ENCODE peak calls at places on chromosomes 16 and 17, in five cellular contexts. One of them, this sample, is unnamed.
A peak's percentile ranks its signal among the peaks of the same experiment; 100 is the strongest.

GRCh38 chr16:53876811-53877210 is 172.9 kb downstream of the FTO start:
- DNase-seq in K562: no peak
- DNase-seq in GM12878: no peak
- DNase-seq in HepG2: no peak
- DNase-seq in A549: no peak
- DNase-seq in this sample: no peak

GRCh38 chr16:26053889-26054288 is 362.1 kb downstream of the HS3ST4 start:
- DNase-seq in K562: no peak
- DNase-seq in GM12878: no peak
- DNase-seq in HepG2: no peak
- DNase-seq in A549: no peak
- DNase-seq in this sample: no peak

GRCh38 chr17:9645858-9646555 is 690 bp downstream of the USP43 start:
- DNase-seq in K562: peak; percentile 21
- DNase-seq in GM12878: no peak
- DNase-seq in HepG2: peak; percentile 30
- DNase-seq in A549: peak; percentile 56
- DNase-seq in this sample: peak; percentile 74

GRCh38 chr17:48915459-48916282 is 7.5 kb downstream of the UBE2Z start:
- DNase-seq in K562: no peak
- DNase-seq in GM12878: peak; percentile 74
- DNase-seq in HepG2: no peak
- DNase-seq in A549: peak; percentile 62
- DNase-seq in this sample: no peak

GRCh38 chr16:72122308-72122707 is 28.7 kb downstream of the DHX38 start:
- DNase-seq in K562: no peak
- DNase-seq in GM12878: no peak
- DNase-seq in HepG2: no peak
- DNase-seq in A549: no peak
- DNase-seq in this sample: no peak

GRCh38 chr16:49485663-49486062 is 112.1 kb downstream of the C16orf78 start:
- DNase-seq in K562: no peak
- DNase-seq in GM12878: no peak
- DNase-seq in HepG2: no peak
- DNase-seq in A549: no peak
- DNase-seq in this sample: no peak

GRCh38 chr17:81347437-81347836 is 47.8 kb upstream of the BAHCC1 start:
- DNase-seq in K562: no peak
- DNase-seq in GM12878: no peak
- DNase-seq in HepG2: no peak
- DNase-seq in A549: no peak
- DNase-seq in this sample: no peak

GRCh38 chr16:54326266-54326662 is 39.7 kb upstream of the IRX3 start:
- DNase-seq in K562: no peak
- DNase-seq in GM12878: no peak
- DNase-seq in HepG2: no peak
- DNase-seq in A549: no peak
- DNase-seq in this sample: no peak

GRCh38 chr17:39922006-39922405 is 3.6 kb upstream of the GSDMB start:
- DNase-seq in K562: no peak
- DNase-seq in GM12878: no peak
- DNase-seq in HepG2: no peak
- DNase-seq in A549: no peak
- DNase-seq in this sample: no peak

GRCh38 chr17:39924691-39925055 is 2.7 kb downstream of the ORMDL3 start:
- DNase-seq in K562: no peak
- DNase-seq in GM12878: no peak
- DNase-seq in HepG2: no peak
- DNase-seq in A549: no peak
- DNase-seq in this sample: no peak

GRCh38 chr17:39925282-39926134 is 1.9 kb downstream of the ORMDL3 start:
- DNase-seq in K562: no peak
- DNase-seq in GM12878: no peak
- DNase-seq in HepG2: no peak
- DNase-seq in A549: no peak
- DNase-seq in this sample: no peak

GRCh38 chr17:39923230-39923629 is 4.2 kb downstream of the ORMDL3 start:
- DNase-seq in K562: no peak
- DNase-seq in GM12878: no peak
- DNase-seq in HepG2: no peak
- DNase-seq in A549: no peak
- DNase-seq in this sample: no peak

DNA sequence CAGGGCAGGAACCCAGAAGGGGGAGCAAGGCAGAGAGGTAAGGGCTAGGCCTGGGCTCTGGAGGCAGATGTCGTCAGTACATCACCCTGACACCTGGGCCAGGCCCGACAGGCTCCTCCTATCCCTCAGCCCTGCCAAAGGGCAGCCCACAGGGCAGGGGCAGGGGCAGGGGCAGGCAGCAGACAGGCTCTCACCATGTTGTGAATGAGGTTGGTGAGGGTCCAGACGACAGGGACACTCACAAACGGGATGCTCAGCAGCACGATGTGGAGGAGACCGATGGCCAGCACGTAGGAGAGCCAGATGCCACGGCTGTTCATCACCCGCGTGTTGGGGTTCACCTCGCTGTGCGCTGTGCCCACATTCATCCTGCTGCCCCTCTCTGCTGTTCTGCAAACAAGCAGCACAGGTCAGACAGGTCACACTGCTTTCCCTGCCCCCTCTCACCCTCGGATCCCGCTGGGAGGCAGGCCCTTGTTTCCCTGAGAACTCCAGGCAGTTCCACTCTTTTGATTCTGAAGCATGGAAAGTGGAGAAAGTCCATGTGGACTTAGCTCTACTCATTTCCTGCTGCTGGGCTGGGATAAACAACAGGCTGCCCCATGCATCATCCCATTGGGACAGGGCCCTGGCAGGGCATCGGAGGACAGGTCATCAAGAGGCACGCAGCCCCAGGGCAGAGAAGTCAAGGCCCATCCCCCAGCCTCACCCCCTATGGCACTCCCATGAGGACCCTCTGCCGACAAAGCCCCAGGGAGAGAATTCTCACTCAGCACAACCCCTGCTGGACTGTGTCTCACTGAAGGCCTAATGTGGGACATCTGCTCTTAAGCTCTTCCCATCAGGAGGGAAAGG is 3.3 kb downstream of the ORMDL3 start:
- DNase-seq in K562: no peak
- DNase-seq in GM12878: no peak
- DNase-seq in HepG2: peak; percentile 97
- DNase-seq in A549: no peak
- DNase-seq in this sample: peak; percentile 27
- TF ChIP-seq ESRRA in K562: no peak
- TF ChIP-seq ESRRA in GM12878: no peak
- TF ChIP-seq ESRRA in HepG2: peak; percentile 98
- TF ChIP-seq ESRRA in A549: no peak
- TF ChIP-seq ESRRA in this sample: no peak

DNA sequence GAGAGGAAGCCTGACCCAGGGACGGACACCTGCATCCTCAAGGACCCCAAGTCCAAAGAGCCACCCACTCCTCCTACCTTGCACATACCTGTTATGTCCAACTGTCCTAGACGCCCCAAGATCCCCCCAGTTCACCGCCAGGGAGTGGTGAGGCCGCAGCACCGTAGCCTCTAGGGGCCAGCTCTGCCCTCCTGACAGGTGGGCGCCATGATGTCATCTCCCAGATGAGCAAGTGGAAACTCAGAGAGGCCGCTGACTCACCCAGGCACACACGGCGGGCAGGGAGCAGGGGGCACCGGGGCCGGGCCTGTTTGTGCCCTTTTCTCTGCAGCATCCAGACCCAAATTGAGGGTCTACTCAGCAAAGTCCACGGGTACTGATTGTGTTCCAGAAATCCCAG is 4.8 kb upstream of the ZNF469 start:
- DNase-seq in K562: no peak
- DNase-seq in GM12878: no peak
- DNase-seq in HepG2: no peak
- DNase-seq in A549: no peak
- DNase-seq in this sample: no peak
- TF ChIP-seq ESRRA in K562: no peak
- TF ChIP-seq ESRRA in GM12878: no peak
- TF ChIP-seq ESRRA in HepG2: no peak
- TF ChIP-seq ESRRA in A549: no peak
- TF ChIP-seq ESRRA in this sample: no peak

GRCh38 chr17:31824771-31825360 is 34.2 kb downstream of the COPRS start:
- DNase-seq in K562: no peak
- DNase-seq in GM12878: no peak
- DNase-seq in HepG2: no peak
- DNase-seq in A549: no peak
- DNase-seq in this sample: no peak

GRCh38 chr17:31825961-31826691 is 32.9 kb downstream of the COPRS start:
- DNase-seq in K562: no peak
- DNase-seq in GM12878: no peak
- DNase-seq in HepG2: no peak
- DNase-seq in A549: no peak
- DNase-seq in this sample: no peak

GRCh38 chr17:31823014-31823413 is 36.0 kb downstream of the COPRS start:
- DNase-seq in K562: no peak
- DNase-seq in GM12878: no peak
- DNase-seq in HepG2: no peak
- DNase-seq in A549: no peak
- DNase-seq in this sample: no peak

GRCh38 chr17:31819578-31819977 is 39.5 kb downstream of the COPRS start:
- DNase-seq in K562: no peak
- DNase-seq in GM12878: no peak
- DNase-seq in HepG2: no peak
- DNase-seq in A549: no peak
- DNase-seq in this sample: no peak

DNA sequence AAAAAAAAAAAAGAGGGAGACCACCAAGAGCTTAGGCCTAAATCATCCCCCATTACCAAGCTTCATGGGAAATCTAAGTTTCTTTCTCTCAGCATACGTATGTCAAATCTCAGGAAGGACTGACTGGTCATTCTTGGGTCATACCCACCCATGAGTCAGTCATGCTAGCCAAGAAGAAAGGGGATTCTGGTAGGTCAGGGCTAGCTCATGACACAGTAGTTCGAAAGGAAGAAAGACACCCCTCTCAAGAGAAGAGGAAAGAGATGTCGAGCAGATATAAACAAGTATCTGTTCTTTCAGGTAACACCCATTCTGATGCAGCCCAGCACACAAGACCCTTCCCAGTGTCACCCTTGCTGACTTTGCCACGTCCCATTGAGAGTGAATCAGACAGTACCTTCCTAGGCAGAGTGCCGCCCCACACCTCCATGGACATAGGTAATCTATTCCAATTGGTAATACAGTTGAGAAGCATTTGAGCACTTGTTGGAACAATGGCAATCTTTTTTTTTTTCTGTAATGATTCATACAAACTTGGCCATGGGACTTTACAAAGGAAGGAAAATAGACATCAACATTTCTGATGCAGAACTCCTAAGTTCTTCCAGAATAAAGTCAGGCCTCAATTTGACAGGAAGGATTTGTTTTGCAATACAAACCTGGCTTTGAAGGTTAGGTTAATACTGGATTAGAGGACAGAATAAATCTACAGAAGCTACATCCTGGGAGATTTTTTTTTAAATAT is 38.2 kb downstream of the COPRS start:
- DNase-seq in K562: no peak
- DNase-seq in GM12878: no peak
- DNase-seq in HepG2: no peak
- DNase-seq in A549: no peak
- DNase-seq in this sample: no peak
- TF ChIP-seq ESRRA in K562: no peak
- TF ChIP-seq ESRRA in GM12878: no peak
- TF ChIP-seq ESRRA in HepG2: no peak
- TF ChIP-seq ESRRA in A549: no peak
- TF ChIP-seq ESRRA in this sample: no peak

DNA sequence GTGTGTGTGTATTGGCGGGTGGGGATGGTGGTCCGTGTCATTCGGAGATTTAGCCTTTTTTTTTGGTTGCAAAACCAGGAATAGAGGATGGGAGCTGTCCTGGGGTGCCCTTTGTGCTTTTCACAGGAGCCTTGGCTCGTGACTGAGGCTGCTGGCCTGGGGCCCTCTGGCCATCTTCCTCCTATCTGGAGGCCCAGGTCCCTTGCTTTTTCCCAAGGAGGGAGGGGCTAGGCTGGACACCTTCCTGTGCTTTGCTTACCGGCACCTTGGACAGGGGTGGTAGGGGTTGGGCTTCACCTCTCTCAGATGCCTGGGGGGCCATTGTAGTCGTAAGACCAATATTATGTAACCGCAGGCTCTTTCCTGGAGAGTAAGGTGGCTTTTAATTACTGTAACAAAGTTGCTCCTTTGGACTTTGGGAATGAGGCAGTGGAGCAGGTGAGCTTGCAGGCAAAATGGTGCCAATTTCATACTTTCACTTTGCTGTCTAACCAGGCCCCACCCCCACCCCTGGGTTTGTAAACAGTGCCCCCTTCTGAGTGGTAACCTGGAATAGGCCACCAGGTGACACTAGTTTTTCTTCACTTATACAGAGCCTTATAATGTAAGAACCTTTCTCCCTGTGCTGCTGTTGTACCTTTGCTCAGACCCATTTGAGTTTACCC is 1.2 kb downstream of the DYNLL2 start:
- DNase-seq in K562: peak; percentile 57
- DNase-seq in GM12878: peak; percentile 19
- DNase-seq in HepG2: peak; percentile 75
- DNase-seq in A549: peak; percentile 65
- DNase-seq in this sample: peak; percentile 50
- TF ChIP-seq ESRRA in K562: no peak
- TF ChIP-seq ESRRA in GM12878: no peak
- TF ChIP-seq ESRRA in HepG2: peak; percentile 20
- TF ChIP-seq ESRRA in A549: no peak
- TF ChIP-seq ESRRA in this sample: no peak

This sample was measured in WTC11.